ENCODE peak calls at places on chromosomes 12 and 14, in four cellular contexts. M is PC-9, B is pancreas, O is fibroblast of lung. W is an unnamed sample.
A peak's percentile ranks its signal among the peaks of the same experiment; 100 is the strongest.

GRCh38 chr12:29053567-29053966 is 95.5 kb upstream of the FAR2 start:
- DNase-seq in M (no peak), B (no peak), O (no peak), W (no peak)

GRCh38 chr14:105980224-105980623 is 453.8 kb downstream of the TMEM121 start:
- DNase-seq in M (no peak), B (no peak), O (no peak), W (no peak)

GRCh38 chr12:108825205-108825950 is 32.0 kb downstream of the SSH1 start:
- DNase-seq in M (no peak), B (no peak), O (peak; percentile 79), W (no peak)

GRCh38 chr14:52355016-52355430 is 40.9 kb downstream of the PTGER2 start:
- DNase-seq in M (peak; percentile 31), B (no peak), O (peak; percentile 98), W (no peak)

GRCh38 chr12:50557421-50557820 is 52.6 kb downstream of the DIP2B start:
- DNase-seq in M (no peak), B (no peak), O (peak; percentile 50), W (no peak)

GRCh38 chr12:4824415-4824814 is 85.3 kb upstream of the KCNA1 start:
- DNase-seq in M (no peak), B (no peak), O (peak; percentile 96), W (no peak)

GRCh38 chr12:32497864-32498263 is 98.5 kb downstream of the FGD4 start:
- DNase-seq in M (no peak), B (no peak), O (no peak), W (no peak)

GRCh38 chr14:23468704-23469126 is 788 bp upstream of the NGDN start:
- DNase-seq in M (no peak), B (no peak), O (no peak), W (no peak)

GRCh38 chr14:99784508-99784907 is 8.7 kb upstream of the EML1 start:
- DNase-seq in M (no peak), B (no peak), O (no peak), W (peak; percentile 87)

GRCh38 chr14:77204457-77204796 is 22.8 kb downstream of the TMEM63C start:
- DNase-seq in M (no peak), B (no peak), O (no peak), W (no peak)

GRCh38 chr12:24227550-24227949 is 278.1 kb upstream of the SOX5 start:
- DNase-seq in M (no peak), B (no peak), O (peak; percentile 5), W (no peak)

GRCh38 chr12:24231298-24231697 is 281.8 kb upstream of the SOX5 start:
- DNase-seq in M (no peak), B (no peak), O (no peak), W (no peak)

GRCh38 chr12:24228371-24228770 is 278.9 kb upstream of the SOX5 start:
- DNase-seq in M (no peak), B (no peak), O (peak; percentile 6), W (no peak)

GRCh38 chr12:24230061-24230460 is 280.6 kb upstream of the SOX5 start:
- DNase-seq in M (no peak), B (no peak), O (no peak), W (no peak)

GRCh38 chr12:24228980-24229730 is 279.7 kb upstream of the SOX5 start:
- DNase-seq in M (no peak), B (no peak), O (peak; percentile 20), W (no peak)
- TF ChIP-seq CTCF in M (no peak), B (no peak), O (no peak), W (no peak)

GRCh38 chr12:110466791-110467190 is 1.3 kb downstream of the GPN3 start:
- DNase-seq in M (no peak), B (no peak), O (no peak), W (no peak)
- H3K4me3 ChIP-seq in M (peak overlapping the region; percentile 81), B (no peak overlapping the region), O (no peak overlapping the region), W (peak overlapping the region; percentile 62)

DNA sequence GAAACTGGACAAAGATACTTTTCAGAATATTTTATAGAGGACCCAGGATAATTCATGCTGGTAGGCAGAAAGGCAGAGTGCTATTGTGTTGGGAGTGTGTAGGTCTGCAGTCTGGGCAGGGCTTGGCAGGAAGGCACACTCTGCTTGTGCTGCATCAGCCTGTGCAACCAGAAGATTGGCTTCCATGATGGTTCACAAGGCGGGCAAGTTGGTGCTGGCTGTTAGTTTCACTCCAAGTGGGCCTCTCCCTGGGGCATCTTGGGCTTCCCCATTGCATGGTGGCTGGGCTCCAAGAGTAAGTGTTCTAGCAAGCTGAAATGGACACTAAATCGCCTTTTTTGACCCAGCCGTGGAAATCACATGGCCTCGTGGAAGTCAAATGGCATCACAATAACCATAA is 1.8 kb upstream of the UBE2N start:
- DNase-seq in M (no peak), B (no peak), O (no peak), W (no peak)
- TF ChIP-seq CTCF in M (no peak), B (no peak), O (no peak), W (no peak)

GRCh38 chr14:59926534-59926933 is 6.6 kb downstream of the LRRC9 start:
- DNase-seq in M (no peak), B (no peak), O (no peak), W (no peak)
- H3K4me3 ChIP-seq in M (no peak overlapping the region), B (no peak overlapping the region), O (no peak overlapping the region), W (no peak overlapping the region)

GRCh38 chr12:10247659-10248058 is 35.0 kb downstream of the GABARAPL1 start:
- DNase-seq in M (no peak), B (no peak), O (no peak), W (no peak)

GRCh38 chr12:10243803-10244520 is 31.3 kb downstream of the GABARAPL1 start:
- DNase-seq in M (no peak), B (no peak), O (no peak), W (no peak)

GRCh38 chr12:10241781-10242180 is 29.1 kb downstream of the GABARAPL1 start:
- DNase-seq in M (no peak), B (no peak), O (no peak), W (no peak)

GRCh38 chr12:10241276-10241675 is 28.6 kb downstream of the GABARAPL1 start:
- DNase-seq in M (no peak), B (no peak), O (peak; percentile 25), W (no peak)

GRCh38 chr12:10242539-10242938 is 29.9 kb downstream of the GABARAPL1 start:
- DNase-seq in M (no peak), B (no peak), O (no peak), W (no peak)
- TF ChIP-seq CTCF in M (no peak), B (no peak), O (no peak), W (no peak)

GRCh38 chr14:35806006-35806907 is 2.8 kb downstream of the RALGAPA1 start:
- DNase-seq in M (no peak), B (no peak), O (no peak), W (no peak)
- H3K4me3 ChIP-seq in M (no peak overlapping the region), B (no peak overlapping the region), O (peak overlapping the region; percentile 71), W (no peak overlapping the region)

DNA sequence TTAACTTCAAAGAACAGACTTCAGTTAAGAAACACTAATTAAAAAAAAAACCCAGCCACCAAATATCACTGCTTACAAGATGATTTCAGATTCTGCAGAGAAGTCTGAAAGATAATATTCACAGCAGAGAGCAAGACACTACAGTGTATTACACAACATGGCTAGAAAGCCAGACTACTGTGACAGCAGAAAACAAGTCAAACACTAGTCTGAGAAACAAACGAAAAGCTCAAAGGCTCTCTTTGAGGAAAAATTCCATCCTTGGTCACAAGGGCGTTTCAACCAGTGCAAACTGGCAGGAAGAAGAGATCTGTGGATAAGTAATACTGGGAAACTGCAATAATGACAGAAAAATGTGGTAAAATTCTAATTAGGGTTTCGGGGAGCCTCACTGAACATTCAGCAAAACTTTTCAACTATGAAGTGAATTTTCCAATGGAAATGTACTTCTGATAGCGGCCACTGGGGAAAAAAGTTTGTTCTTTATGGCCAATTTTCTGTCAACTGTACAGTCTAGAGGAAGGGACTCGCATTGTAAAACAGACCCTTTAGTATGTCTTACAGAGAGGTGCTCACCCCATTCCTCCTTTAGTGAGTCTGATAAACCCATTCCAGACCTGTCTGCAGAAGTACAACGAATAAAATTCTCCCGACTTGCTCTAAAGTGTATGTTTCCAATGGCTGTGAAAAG is 50.4 kb downstream of the ACADS start:
- DNase-seq in M (no peak), B (no peak), O (no peak), W (no peak)
- TF ChIP-seq CTCF in M (peak; percentile 19), B (no peak), O (no peak), W (no peak)

W was measured in Caco-2.